ENCODE peak calls at places on chromosome 16, in four cellular contexts. B, N, G and R are unnamed samples.

GRCh38 chr16:30406911-30407793 is at the start of gene ZNF771:
- DNase-seq in B (peak), N (peak), G (peak), R (peak)

GRCh38 chr16:700684-701584 is 4.7 kb downstream of the FBXL16 start:
- DNase-seq in B (no peak), N (peak), G (no peak), R (no peak)

GRCh38 chr16:180101-180920 is at the start of gene HBQ1:
- DNase-seq in B (no peak), N (peak), G (no peak), R (no peak)

GRCh38 chr16:57477531-57478202 is 8.6 kb downstream of the DOK4 start:
- DNase-seq in B (no peak), N (no peak), G (no peak), R (no peak)

GRCh38 chr16:16083421-16084156 is 134.2 kb downstream of the ABCC1 start:
- DNase-seq in B (no peak), N (no peak), G (no peak), R (peak)

GRCh38 chr16:86806838-86807351 is 228.5 kb downstream of the FOXL1 start:
- DNase-seq in B (no peak), N (no peak), G (no peak), R (no peak)

GRCh38 chr16:6777624-6778023 is 555.0 kb upstream of the RBFOX1 start:
- DNase-seq in B (no peak), N (no peak), G (no peak), R (no peak)

GRCh38 chr16:12637002-12637401 is 166.7 kb downstream of the CPPED1 start:
- DNase-seq in B (no peak), N (peak), G (no peak), R (no peak)

GRCh38 chr16:56275076-56275475 is 83.8 kb downstream of the GNAO1 start:
- DNase-seq in B (no peak), N (no peak), G (no peak), R (no peak)

GRCh38 chr16:31471875-31472558 is at the start of gene TGFB1I1:
- DNase-seq in B (no peak), N (no peak), G (peak), R (peak)

GRCh38 chr16:489606-490005 is 37.9 kb upstream of the CAPN15 start:
- DNase-seq in B (no peak), N (no peak), G (no peak), R (no peak)

GRCh38 chr16:28027055-28027454 is 36.5 kb downstream of the GSG1L start:
- DNase-seq in B (no peak), N (no peak), G (no peak), R (no peak)